ENCODE peak calls at places on chromosomes 12 and 14, in six cellular contexts. One of them, this sample, is unnamed.

GRCh38 chr12:39368096-39368495 is 74.8 kb downstream of the KIF21A start:
- DNase-seq in astrocyte of the cerebellum: no peak
- DNase-seq in activated T-cell treated with anti-CD3 and anti-CD28 coated beads for 1 hour: no peak
- DNase-seq in HFFc6: no peak
- DNase-seq in AG20443: no peak
- DNase-seq in kidney: no peak
- DNase-seq in this sample: no peak

GRCh38 chr12:131012279-131013069 is 58.8 kb downstream of the ADGRD1 start:
- DNase-seq in HFFc6: no peak
- DNase-seq in kidney: no peak
- DNase-seq in activated T-cell treated with anti-CD3 and anti-CD28 coated beads for 1 hour: no peak
- DNase-seq in astrocyte of the cerebellum: no peak
- DNase-seq in AG20443: no peak
- DNase-seq in this sample: no peak

GRCh38 chr12:45598761-45599160 is 130.7 kb upstream of the ARID2 start:
- DNase-seq in activated T-cell treated with anti-CD3 and anti-CD28 coated beads for 1 hour: no peak
- DNase-seq in astrocyte of the cerebellum: no peak
- DNase-seq in HFFc6: no peak
- DNase-seq in kidney: no peak
- DNase-seq in AG20443: no peak
- DNase-seq in this sample: no peak

GRCh38 chr14:97602438-97603117 is 805.4 kb downstream of the VRK1 start:
- DNase-seq in astrocyte of the cerebellum: no peak
- DNase-seq in AG20443: no peak
- DNase-seq in HFFc6: no peak
- DNase-seq in activated T-cell treated with anti-CD3 and anti-CD28 coated beads for 1 hour: peak
- DNase-seq in kidney: peak
- DNase-seq in this sample: no peak

GRCh38 chr14:37565550-37565949 is 29.5 kb downstream of the FOXA1 start:
- DNase-seq in astrocyte of the cerebellum: no peak
- DNase-seq in AG20443: no peak
- DNase-seq in activated T-cell treated with anti-CD3 and anti-CD28 coated beads for 1 hour: no peak
- DNase-seq in HFFc6: no peak
- DNase-seq in kidney: no peak
- DNase-seq in this sample: no peak

GRCh38 chr12:66107451-66107915 is 23.1 kb downstream of the LLPH start:
- DNase-seq in astrocyte of the cerebellum: peak
- DNase-seq in kidney: no peak
- DNase-seq in activated T-cell treated with anti-CD3 and anti-CD28 coated beads for 1 hour: peak
- DNase-seq in HFFc6: peak
- DNase-seq in AG20443: peak
- DNase-seq in this sample: no peak

GRCh38 chr12:52884526-52885293 is 20.2 kb downstream of the KRT8 start:
- DNase-seq in kidney: peak
- DNase-seq in astrocyte of the cerebellum: no peak
- DNase-seq in AG20443: peak
- DNase-seq in HFFc6: peak
- DNase-seq in activated T-cell treated with anti-CD3 and anti-CD28 coated beads for 1 hour: peak
- DNase-seq in this sample: peak

GRCh38 chr12:124577986-124578385 is 10.6 kb upstream of the NCOR2 start:
- DNase-seq in kidney: no peak
- DNase-seq in astrocyte of the cerebellum: no peak
- DNase-seq in activated T-cell treated with anti-CD3 and anti-CD28 coated beads for 1 hour: no peak
- DNase-seq in HFFc6: no peak
- DNase-seq in AG20443: no peak
- DNase-seq in this sample: no peak

GRCh38 chr12:119649202-119649808 is 18.6 kb upstream of the PRKAB1 start:
- DNase-seq in astrocyte of the cerebellum: no peak
- DNase-seq in kidney: no peak
- DNase-seq in HFFc6: no peak
- DNase-seq in activated T-cell treated with anti-CD3 and anti-CD28 coated beads for 1 hour: no peak
- DNase-seq in AG20443: peak
- DNase-seq in this sample: no peak

GRCh38 chr14:56325251-56325839 is 207.1 kb downstream of the PELI2 start:
- DNase-seq in astrocyte of the cerebellum: no peak
- DNase-seq in AG20443: no peak
- DNase-seq in activated T-cell treated with anti-CD3 and anti-CD28 coated beads for 1 hour: no peak
- DNase-seq in HFFc6: peak
- DNase-seq in kidney: no peak
- DNase-seq in this sample: no peak

GRCh38 chr12:110088936-110089335 is 35.2 kb upstream of the IFT81 start:
- DNase-seq in astrocyte of the cerebellum: no peak
- DNase-seq in kidney: no peak
- DNase-seq in activated T-cell treated with anti-CD3 and anti-CD28 coated beads for 1 hour: no peak
- DNase-seq in HFFc6: no peak
- DNase-seq in AG20443: no peak
- DNase-seq in this sample: no peak

GRCh38 chr12:92128612-92129011 is 17.0 kb downstream of the BTG1 start:
- DNase-seq in activated T-cell treated with anti-CD3 and anti-CD28 coated beads for 1 hour: no peak
- DNase-seq in HFFc6: no peak
- DNase-seq in AG20443: no peak
- DNase-seq in astrocyte of the cerebellum: no peak
- DNase-seq in kidney: no peak
- DNase-seq in this sample: no peak

GRCh38 chr12:6263931-6264330 is 46.6 kb upstream of the PLEKHG6 start:
- DNase-seq in activated T-cell treated with anti-CD3 and anti-CD28 coated beads for 1 hour: no peak
- DNase-seq in kidney: peak
- DNase-seq in HFFc6: no peak
- DNase-seq in AG20443: no peak
- DNase-seq in astrocyte of the cerebellum: no peak
- DNase-seq in this sample: no peak

GRCh38 chr14:64605926-64606685 is 56.3 kb downstream of the PPP1R36 start:
- DNase-seq in astrocyte of the cerebellum: no peak
- DNase-seq in activated T-cell treated with anti-CD3 and anti-CD28 coated beads for 1 hour: no peak
- DNase-seq in kidney: no peak
- DNase-seq in AG20443: no peak
- DNase-seq in HFFc6: peak
- DNase-seq in this sample: no peak

GRCh38 chr12:132665149-132665491 is 22.0 kb downstream of the POLE start:
- DNase-seq in astrocyte of the cerebellum: no peak
- DNase-seq in AG20443: no peak
- DNase-seq in activated T-cell treated with anti-CD3 and anti-CD28 coated beads for 1 hour: no peak
- DNase-seq in HFFc6: no peak
- DNase-seq in kidney: no peak
- DNase-seq in this sample: no peak

GRCh38 chr12:107400686-107401447 is 284.7 kb upstream of the PWP1 start:
- DNase-seq in astrocyte of the cerebellum: peak
- DNase-seq in kidney: no peak
- DNase-seq in AG20443: peak
- DNase-seq in HFFc6: no peak
- DNase-seq in activated T-cell treated with anti-CD3 and anti-CD28 coated beads for 1 hour: no peak
- DNase-seq in this sample: no peak

GRCh38 chr14:47843236-47843635 is 167.8 kb upstream of the MDGA2 start:
- DNase-seq in astrocyte of the cerebellum: no peak
- DNase-seq in AG20443: no peak
- DNase-seq in activated T-cell treated with anti-CD3 and anti-CD28 coated beads for 1 hour: no peak
- DNase-seq in kidney: no peak
- DNase-seq in HFFc6: no peak
- DNase-seq in this sample: no peak

GRCh38 chr12:91892081-91892855 is 253.4 kb downstream of the BTG1 start:
- DNase-seq in activated T-cell treated with anti-CD3 and anti-CD28 coated beads for 1 hour: no peak
- DNase-seq in astrocyte of the cerebellum: no peak
- DNase-seq in AG20443: no peak
- DNase-seq in HFFc6: no peak
- DNase-seq in kidney: no peak
- DNase-seq in this sample: no peak

GRCh38 chr12:100706029-100706428 is 88.5 kb upstream of the ANO4 start:
- DNase-seq in activated T-cell treated with anti-CD3 and anti-CD28 coated beads for 1 hour: no peak
- DNase-seq in kidney: no peak
- DNase-seq in astrocyte of the cerebellum: peak
- DNase-seq in AG20443: peak
- DNase-seq in HFFc6: peak
- DNase-seq in this sample: peak

GRCh38 chr14:74309125-74309654 is 6.5 kb upstream of the ABCD4 start:
- DNase-seq in HFFc6: no peak
- DNase-seq in kidney: no peak
- DNase-seq in AG20443: no peak
- DNase-seq in astrocyte of the cerebellum: no peak
- DNase-seq in activated T-cell treated with anti-CD3 and anti-CD28 coated beads for 1 hour: no peak
- DNase-seq in this sample: no peak

GRCh38 chr12:53227341-53227740 is 4.7 kb downstream of the RARG start:
- DNase-seq in kidney: no peak
- DNase-seq in astrocyte of the cerebellum: no peak
- DNase-seq in activated T-cell treated with anti-CD3 and anti-CD28 coated beads for 1 hour: no peak
- DNase-seq in AG20443: no peak
- DNase-seq in HFFc6: no peak
- DNase-seq in this sample: no peak

GRCh38 chr14:69531135-69531534 is 43.5 kb downstream of the CCDC177 start:
- DNase-seq in astrocyte of the cerebellum: no peak
- DNase-seq in AG20443: no peak
- DNase-seq in activated T-cell treated with anti-CD3 and anti-CD28 coated beads for 1 hour: no peak
- DNase-seq in kidney: no peak
- DNase-seq in HFFc6: no peak
- DNase-seq in this sample: no peak

GRCh38 chr14:94548999-94549985 is 11.9 kb upstream of the SERPINA4 start:
- DNase-seq in AG20443: peak
- DNase-seq in HFFc6: no peak
- DNase-seq in activated T-cell treated with anti-CD3 and anti-CD28 coated beads for 1 hour: peak
- DNase-seq in astrocyte of the cerebellum: no peak
- DNase-seq in kidney: no peak
- DNase-seq in this sample: peak

GRCh38 chr12:9064201-9064814 is 51.4 kb downstream of the A2M start:
- DNase-seq in astrocyte of the cerebellum: no peak
- DNase-seq in kidney: peak
- DNase-seq in HFFc6: no peak
- DNase-seq in AG20443: peak
- DNase-seq in activated T-cell treated with anti-CD3 and anti-CD28 coated beads for 1 hour: peak
- DNase-seq in this sample: peak

GRCh38 chr14:104975481-104976197 is 2.5 kb downstream of the AHNAK2 start:
- DNase-seq in HFFc6: no peak
- DNase-seq in AG20443: no peak
- DNase-seq in activated T-cell treated with anti-CD3 and anti-CD28 coated beads for 1 hour: no peak
- DNase-seq in astrocyte of the cerebellum: no peak
- DNase-seq in kidney: peak
- DNase-seq in this sample: peak

GRCh38 chr14:40308240-40308639 is 876.0 kb upstream of the FBXO33 start:
- DNase-seq in HFFc6: no peak
- DNase-seq in AG20443: no peak
- DNase-seq in kidney: no peak
- DNase-seq in activated T-cell treated with anti-CD3 and anti-CD28 coated beads for 1 hour: no peak
- DNase-seq in astrocyte of the cerebellum: no peak
- DNase-seq in this sample: no peak

This sample was measured in glutamatergic neuron.